ENCODE peak calls at places on chromosomes 5 and 9, in four cellular contexts. One of them, this sample, is unnamed.

GRCh38 chr5:71789746-71790145 is 70.7 kb downstream of the CARTPT start:
- DNase-seq in uterus: no peak
- DNase-seq in HFFc6: no peak
- DNase-seq in natural killer cell: no peak
- DNase-seq in this sample: no peak

GRCh38 chr5:14201325-14202061 is 58.4 kb downstream of the TRIO start:
- DNase-seq in uterus: no peak
- DNase-seq in HFFc6: peak
- DNase-seq in natural killer cell: no peak
- DNase-seq in this sample: no peak

GRCh38 chr9:4837768-4838546 is 45.2 kb downstream of the RCL1 start:
- DNase-seq in uterus: no peak
- DNase-seq in HFFc6: peak
- DNase-seq in natural killer cell: no peak
- DNase-seq in this sample: peak

GRCh38 chr9:899440-900184 is 58.1 kb downstream of the DMRT1 start:
- DNase-seq in uterus: no peak
- DNase-seq in HFFc6: no peak
- DNase-seq in natural killer cell: no peak
- DNase-seq in this sample: no peak

GRCh38 chr5:7869474-7870136 is 657 bp downstream of the MTRR start:
- DNase-seq in uterus: no peak
- DNase-seq in HFFc6: no peak
- DNase-seq in natural killer cell: peak
- DNase-seq in this sample: peak

GRCh38 chr9:109299901-109300300 is 21.0 kb downstream of the EPB41L4B start:
- DNase-seq in uterus: no peak
- DNase-seq in HFFc6: no peak
- DNase-seq in natural killer cell: no peak
- DNase-seq in this sample: no peak

GRCh38 chr5:159309689-159310433 is 20.4 kb downstream of the IL12B start:
- DNase-seq in uterus: no peak
- DNase-seq in HFFc6: no peak
- DNase-seq in natural killer cell: no peak
- DNase-seq in this sample: no peak

GRCh38 chr9:134565316-134565915 is 76.2 kb upstream of the COL5A1 start:
- DNase-seq in uterus: no peak
- DNase-seq in HFFc6: no peak
- DNase-seq in natural killer cell: no peak
- DNase-seq in this sample: no peak

GRCh38 chr5:121758640-121759039 is 93.0 kb upstream of the FTMT start:
- DNase-seq in uterus: no peak
- DNase-seq in HFFc6: no peak
- DNase-seq in natural killer cell: no peak
- DNase-seq in this sample: no peak

GRCh38 chr5:150641006-150641570 is 628 bp downstream of the SYNPO start:
- DNase-seq in uterus: peak
- DNase-seq in HFFc6: peak
- DNase-seq in natural killer cell: no peak
- DNase-seq in this sample: peak

GRCh38 chr5:177308740-177309139 is 3.0 kb downstream of the MXD3 start:
- DNase-seq in uterus: no peak
- DNase-seq in HFFc6: no peak
- DNase-seq in natural killer cell: no peak
- DNase-seq in this sample: no peak

GRCh38 chr5:131947445-131947844 is 2.0 kb upstream of the MEIKIN start:
- DNase-seq in uterus: no peak
- DNase-seq in HFFc6: no peak
- DNase-seq in natural killer cell: no peak
- DNase-seq in this sample: no peak

GRCh38 chr5:150642567-150642927 is 2.1 kb downstream of the SYNPO start:
- DNase-seq in uterus: peak
- DNase-seq in HFFc6: peak
- DNase-seq in natural killer cell: no peak
- DNase-seq in this sample: peak

GRCh38 chr5:15695171-15695676 is 195.2 kb downstream of the FBXL7 start:
- DNase-seq in uterus: peak
- DNase-seq in HFFc6: peak
- DNase-seq in natural killer cell: no peak
- DNase-seq in this sample: peak

GRCh38 chr5:74464512-74465209 is 175.9 kb downstream of the ENC1 start:
- DNase-seq in uterus: no peak
- DNase-seq in HFFc6: no peak
- DNase-seq in natural killer cell: no peak
- DNase-seq in this sample: no peak

GRCh38 chr5:115262066-115262404 is 642 bp downstream of the PGGT1B start:
- DNase-seq in uterus: no peak
- DNase-seq in HFFc6: peak
- DNase-seq in natural killer cell: no peak
- DNase-seq in this sample: peak

GRCh38 chr5:71893451-71893850 is 174.4 kb downstream of the CARTPT start:
- DNase-seq in uterus: no peak
- DNase-seq in HFFc6: no peak
- DNase-seq in natural killer cell: no peak
- DNase-seq in this sample: no peak

GRCh38 chr5:102229685-102230084 is 66.4 kb downstream of the SLCO4C1 start:
- DNase-seq in uterus: no peak
- DNase-seq in HFFc6: no peak
- DNase-seq in natural killer cell: no peak
- DNase-seq in this sample: no peak

GRCh38 chr5:36150676-36151433 is 832 bp downstream of the LMBRD2 start:
- DNase-seq in uterus: no peak
- DNase-seq in HFFc6: peak
- DNase-seq in natural killer cell: peak
- DNase-seq in this sample: peak

GRCh38 chr9:101706261-101706798 is 32.1 kb downstream of the GRIN3A start:
- DNase-seq in uterus: no peak
- DNase-seq in HFFc6: no peak
- DNase-seq in natural killer cell: no peak
- DNase-seq in this sample: no peak

GRCh38 chr5:112201141-112201540 is 217.9 kb downstream of the EPB41L4A start:
- DNase-seq in uterus: no peak
- DNase-seq in HFFc6: no peak
- DNase-seq in natural killer cell: no peak
- DNase-seq in this sample: no peak

GRCh38 chr9:121478816-121479676 is 20.6 kb downstream of the GGTA1 start:
- DNase-seq in uterus: no peak
- DNase-seq in HFFc6: no peak
- DNase-seq in natural killer cell: no peak
- DNase-seq in this sample: no peak

GRCh38 chr5:127080001-127080478 is 6.7 kb upstream of the C5orf63 start:
- DNase-seq in uterus: no peak
- DNase-seq in HFFc6: no peak
- DNase-seq in natural killer cell: no peak
- DNase-seq in this sample: peak

GRCh38 chr9:33136721-33137120 is 30.4 kb downstream of the B4GALT1 start:
- DNase-seq in uterus: no peak
- DNase-seq in HFFc6: no peak
- DNase-seq in natural killer cell: no peak
- DNase-seq in this sample: no peak

GRCh38 chr9:87276327-87276841 is 221.3 kb upstream of the DAPK1 start:
- DNase-seq in uterus: no peak
- DNase-seq in HFFc6: peak
- DNase-seq in natural killer cell: no peak
- DNase-seq in this sample: peak

GRCh38 chr9:126386088-126386487 is 59.5 kb downstream of the MVB12B start:
- DNase-seq in uterus: no peak
- DNase-seq in HFFc6: no peak
- DNase-seq in natural killer cell: no peak
- DNase-seq in this sample: no peak
- TF ChIP-seq CTCF in uterus: no peak
- TF ChIP-seq CTCF in HFFc6: peak
- TF ChIP-seq CTCF in natural killer cell: no peak
- TF ChIP-seq CTCF in this sample: peak

GRCh38 chr9:127162046-127162445 is 39.6 kb upstream of the ANGPTL2 start:
- DNase-seq in uterus: peak
- DNase-seq in HFFc6: peak
- DNase-seq in natural killer cell: no peak
- DNase-seq in this sample: no peak

GRCh38 chr9:127159949-127160610 is 37.6 kb upstream of the ANGPTL2 start:
- DNase-seq in uterus: peak
- DNase-seq in HFFc6: no peak
- DNase-seq in natural killer cell: no peak
- DNase-seq in this sample: no peak

GRCh38 chr9:127162567-127163365 is 40.3 kb upstream of the ANGPTL2 start:
- DNase-seq in uterus: peak
- DNase-seq in HFFc6: no peak
- DNase-seq in natural killer cell: no peak
- DNase-seq in this sample: no peak

GRCh38 chr9:127161081-127161621 is 38.7 kb upstream of the ANGPTL2 start:
- DNase-seq in uterus: peak
- DNase-seq in HFFc6: no peak
- DNase-seq in natural killer cell: no peak
- DNase-seq in this sample: no peak

DNA sequence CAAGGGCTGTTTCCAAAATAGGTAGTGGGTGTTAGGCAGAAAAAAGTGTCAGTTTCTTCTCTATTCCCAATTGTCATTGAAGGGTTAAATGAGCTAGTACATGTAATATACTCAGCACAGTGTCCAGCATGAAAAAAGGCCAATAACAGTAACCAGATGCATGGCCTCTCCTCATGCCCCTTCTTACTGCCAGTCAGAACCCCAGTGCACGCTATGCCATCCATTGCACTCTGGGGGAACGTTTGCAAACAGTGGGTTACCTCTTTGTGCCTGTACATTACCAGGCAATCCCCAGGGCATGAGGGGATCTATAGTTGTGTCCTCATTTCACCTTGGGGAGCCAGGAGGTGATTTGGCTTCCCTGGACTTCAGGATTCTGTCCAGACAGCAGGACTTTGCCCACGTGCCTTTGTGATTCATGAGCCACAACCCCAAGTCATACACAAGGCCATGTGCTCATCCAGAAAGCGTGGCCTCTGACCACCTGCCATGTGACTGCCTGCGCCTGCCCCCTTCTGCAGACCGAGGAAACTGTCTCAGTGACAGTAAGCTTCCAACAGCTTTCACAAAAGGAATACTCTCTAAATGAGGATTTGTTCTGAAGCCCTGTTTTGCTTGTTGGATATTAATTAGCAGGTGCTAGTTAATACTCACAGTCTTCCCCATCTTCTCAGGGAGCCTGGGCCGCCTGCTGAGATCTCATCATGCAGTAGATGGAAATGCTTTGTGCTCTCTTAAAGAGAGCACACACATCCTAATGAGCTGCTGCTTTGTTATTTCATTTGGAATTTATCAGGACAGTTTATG is 36.8 kb upstream of the ANGPTL2 start:
- DNase-seq in uterus: peak
- DNase-seq in HFFc6: peak
- DNase-seq in natural killer cell: no peak
- DNase-seq in this sample: peak
- TF ChIP-seq CTCF in uterus: no peak
- TF ChIP-seq CTCF in HFFc6: peak
- TF ChIP-seq CTCF in natural killer cell: no peak
- TF ChIP-seq CTCF in this sample: peak

GRCh38 chr9:106713206-106713605 is 149.8 kb upstream of the ZNF462 start:
- DNase-seq in uterus: no peak
- DNase-seq in HFFc6: no peak
- DNase-seq in natural killer cell: no peak
- DNase-seq in this sample: no peak

GRCh38 chr9:106716820-106717219 is 146.1 kb upstream of the ZNF462 start:
- DNase-seq in uterus: no peak
- DNase-seq in HFFc6: no peak
- DNase-seq in natural killer cell: no peak
- DNase-seq in this sample: no peak

GRCh38 chr9:106722051-106722753 is 140.8 kb upstream of the ZNF462 start:
- DNase-seq in uterus: no peak
- DNase-seq in HFFc6: no peak
- DNase-seq in natural killer cell: no peak
- DNase-seq in this sample: no peak

GRCh38 chr9:106718996-106719395 is 144.0 kb upstream of the ZNF462 start:
- DNase-seq in uterus: no peak
- DNase-seq in HFFc6: no peak
- DNase-seq in natural killer cell: no peak
- DNase-seq in this sample: peak

DNA sequence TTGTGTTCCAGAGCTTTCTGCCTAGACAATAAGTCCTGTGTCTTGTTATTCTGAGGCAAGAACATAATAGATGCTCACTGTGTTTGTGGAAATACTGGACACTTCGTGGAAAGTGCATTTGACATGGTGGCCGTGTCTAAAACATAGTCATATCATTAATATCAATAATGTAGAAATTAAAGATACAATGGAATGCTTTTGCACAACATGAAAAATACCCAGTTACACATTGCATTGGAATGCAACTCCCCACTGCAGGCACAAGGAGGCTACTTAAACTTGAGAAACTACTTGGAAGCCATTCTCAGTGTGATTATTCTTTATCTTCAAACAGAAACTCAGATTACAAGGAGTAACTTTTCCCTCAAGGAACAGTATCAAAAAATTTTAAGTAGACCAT is 145.3 kb upstream of the ZNF462 start:
- DNase-seq in uterus: no peak
- DNase-seq in HFFc6: no peak
- DNase-seq in natural killer cell: no peak
- DNase-seq in this sample: peak
- TF ChIP-seq CTCF in uterus: no peak
- TF ChIP-seq CTCF in HFFc6: no peak
- TF ChIP-seq CTCF in natural killer cell: no peak
- TF ChIP-seq CTCF in this sample: peak

GRCh38 chr5:142317673-142318261 is 7.1 kb downstream of the SPRY4 start:
- DNase-seq in uterus: no peak
- DNase-seq in HFFc6: no peak
- DNase-seq in natural killer cell: no peak
- DNase-seq in this sample: no peak
- TF ChIP-seq CTCF in uterus: no peak
- TF ChIP-seq CTCF in HFFc6: peak
- TF ChIP-seq CTCF in natural killer cell: no peak
- TF ChIP-seq CTCF in this sample: peak

GRCh38 chr9:95127249-95128176 is 190.0 kb downstream of the FANCC start:
- DNase-seq in uterus: peak
- DNase-seq in HFFc6: peak
- DNase-seq in natural killer cell: peak
- DNase-seq in this sample: peak
- TF ChIP-seq CTCF in uterus: peak
- TF ChIP-seq CTCF in HFFc6: peak
- TF ChIP-seq CTCF in natural killer cell: peak
- TF ChIP-seq CTCF in this sample: peak

GRCh38 chr9:117927354-117927753 is 223.2 kb downstream of the TLR4 start:
- DNase-seq in uterus: no peak
- DNase-seq in HFFc6: no peak
- DNase-seq in natural killer cell: no peak
- DNase-seq in this sample: no peak
- TF ChIP-seq CTCF in uterus: no peak
- TF ChIP-seq CTCF in HFFc6: no peak
- TF ChIP-seq CTCF in natural killer cell: no peak
- TF ChIP-seq CTCF in this sample: no peak

GRCh38 chr5:139188558-139189270 is 9.5 kb downstream of the SIL1 start:
- DNase-seq in uterus: no peak
- DNase-seq in HFFc6: no peak
- DNase-seq in natural killer cell: no peak
- DNase-seq in this sample: no peak

GRCh38 chr5:139194486-139194885 is 3.7 kb downstream of the SIL1 start:
- DNase-seq in uterus: no peak
- DNase-seq in HFFc6: no peak
- DNase-seq in natural killer cell: no peak
- DNase-seq in this sample: no peak

GRCh38 chr5:139190125-139190524 is 8.0 kb downstream of the SIL1 start:
- DNase-seq in uterus: peak
- DNase-seq in HFFc6: no peak
- DNase-seq in natural killer cell: no peak
- DNase-seq in this sample: peak

GRCh38 chr5:139197710-139198669 is at the start of gene SIL1:
- DNase-seq in uterus: peak
- DNase-seq in HFFc6: peak
- DNase-seq in natural killer cell: peak
- DNase-seq in this sample: peak

GRCh38 chr5:139193928-139194327 is 4.2 kb downstream of the SIL1 start:
- DNase-seq in uterus: no peak
- DNase-seq in HFFc6: no peak
- DNase-seq in natural killer cell: no peak
- DNase-seq in this sample: no peak
- TF ChIP-seq CTCF in uterus: no peak
- TF ChIP-seq CTCF in HFFc6: peak
- TF ChIP-seq CTCF in natural killer cell: no peak
- TF ChIP-seq CTCF in this sample: no peak

This sample was measured in foreskin fibroblast.